ENCODE peak calls at places on chromosomes 13 and 19, in four cellular contexts. One of them, this sample, is unnamed. For H3K4me1, the result is how much of the 10 kb centered on the place peaks cover.

GRCh38 chr19:29620931-29621351 is 14.9 kb downstream of the POP4 start:
- DNase-seq in heart right ventricle: no peak
- DNase-seq in psoas muscle: no peak
- DNase-seq in GM12878: no peak
- DNase-seq in this sample: no peak

GRCh38 chr13:97341135-97341534 is 92.8 kb upstream of the RAP2A start:
- DNase-seq in GM12878: no peak
- DNase-seq in heart right ventricle: no peak
- DNase-seq in psoas muscle: no peak
- DNase-seq in this sample: peak

GRCh38 chr13:40476175-40476958 is 190.1 kb downstream of the FOXO1 start:
- DNase-seq in psoas muscle: no peak
- DNase-seq in GM12878: no peak
- DNase-seq in heart right ventricle: no peak
- DNase-seq in this sample: no peak

GRCh38 chr13:25151626-25152025 is 20.5 kb downstream of the AMER2 start:
- DNase-seq in heart right ventricle: no peak
- DNase-seq in psoas muscle: no peak
- DNase-seq in GM12878: no peak
- DNase-seq in this sample: no peak

GRCh38 chr13:107992542-107992941 is 222.8 kb downstream of the LIG4 start:
- DNase-seq in psoas muscle: no peak
- DNase-seq in GM12878: no peak
- DNase-seq in heart right ventricle: no peak
- DNase-seq in this sample: peak

GRCh38 chr13:40206241-40207109 is 460.0 kb downstream of the FOXO1 start:
- DNase-seq in GM12878: peak
- DNase-seq in psoas muscle: no peak
- DNase-seq in heart right ventricle: no peak
- DNase-seq in this sample: peak

GRCh38 chr13:45718992-45719391 is 16.9 kb downstream of the CBY2 start:
- DNase-seq in heart right ventricle: no peak
- DNase-seq in psoas muscle: no peak
- DNase-seq in GM12878: no peak
- DNase-seq in this sample: no peak

GRCh38 chr19:13441810-13442512 is 64.3 kb downstream of the CACNA1A start:
- DNase-seq in psoas muscle: no peak
- DNase-seq in GM12878: no peak
- DNase-seq in heart right ventricle: peak
- DNase-seq in this sample: no peak

GRCh38 chr13:112710855-112711527 is 21.2 kb downstream of the ATP11A start:
- DNase-seq in GM12878: no peak
- DNase-seq in psoas muscle: peak
- DNase-seq in heart right ventricle: no peak
- DNase-seq in this sample: no peak

GRCh38 chr19:45637890-45638667 is 1.1 kb downstream of the EML2 start:
- DNase-seq in heart right ventricle: no peak
- DNase-seq in psoas muscle: no peak
- DNase-seq in GM12878: no peak
- DNase-seq in this sample: peak

GRCh38 chr13:50200988-50201387 is 185.7 kb downstream of the KCNRG start:
- DNase-seq in heart right ventricle: no peak
- DNase-seq in psoas muscle: no peak
- DNase-seq in GM12878: no peak
- DNase-seq in this sample: no peak

GRCh38 chr13:106523566-106523965 is 11.9 kb downstream of the EFNB2 start:
- DNase-seq in heart right ventricle: no peak
- DNase-seq in GM12878: no peak
- DNase-seq in psoas muscle: no peak
- DNase-seq in this sample: peak

GRCh38 chr19:50836543-50837195 is 3.3 kb upstream of the KLK15 start:
- DNase-seq in GM12878: no peak
- DNase-seq in psoas muscle: no peak
- DNase-seq in heart right ventricle: no peak
- DNase-seq in this sample: no peak

GRCh38 chr13:100721885-100722512 is 47.4 kb upstream of the TMTC4 start:
- DNase-seq in psoas muscle: no peak
- DNase-seq in GM12878: no peak
- DNase-seq in heart right ventricle: no peak
- DNase-seq in this sample: no peak

GRCh38 chr13:38283346-38283745 is 66.3 kb upstream of the UFM1 start:
- DNase-seq in heart right ventricle: no peak
- DNase-seq in GM12878: no peak
- DNase-seq in psoas muscle: no peak
- DNase-seq in this sample: no peak

GRCh38 chr13:34942732-34943674 is 933 bp downstream of the NBEA start:
- DNase-seq in psoas muscle: peak
- DNase-seq in GM12878: no peak
- DNase-seq in heart right ventricle: peak
- DNase-seq in this sample: no peak

GRCh38 chr19:51660975-51661600 is 14.5 kb upstream of the SIGLEC14 start:
- DNase-seq in heart right ventricle: peak
- DNase-seq in psoas muscle: peak
- DNase-seq in GM12878: no peak
- DNase-seq in this sample: peak

GRCh38 chr13:66618702-66619101 is 611.4 kb downstream of the PCDH9 start:
- DNase-seq in psoas muscle: no peak
- DNase-seq in heart right ventricle: no peak
- DNase-seq in GM12878: no peak
- DNase-seq in this sample: no peak

GRCh38 chr13:22076658-22077057 is 405.8 kb downstream of the FGF9 start:
- DNase-seq in heart right ventricle: no peak
- DNase-seq in GM12878: no peak
- DNase-seq in psoas muscle: no peak
- DNase-seq in this sample: no peak

GRCh38 chr19:13024958-13025653 is 29.8 kb downstream of the NFIX start:
- DNase-seq in GM12878: no peak
- DNase-seq in psoas muscle: peak
- DNase-seq in heart right ventricle: no peak
- DNase-seq in this sample: no peak

GRCh38 chr19:39832341-39833083 is 1.4 kb downstream of the DYRK1B start:
- DNase-seq in psoas muscle: no peak
- DNase-seq in heart right ventricle: no peak
- DNase-seq in GM12878: no peak
- DNase-seq in this sample: no peak

GRCh38 chr19:14686411-14686810 is 3.4 kb upstream of the ZNF333 start:
- DNase-seq in heart right ventricle: no peak
- DNase-seq in psoas muscle: no peak
- DNase-seq in GM12878: no peak
- DNase-seq in this sample: peak

GRCh38 chr13:70703755-70704154 is 595.5 kb upstream of the KLHL1 start:
- DNase-seq in psoas muscle: no peak
- DNase-seq in GM12878: no peak
- DNase-seq in heart right ventricle: no peak
- DNase-seq in this sample: no peak

GRCh38 chr13:30193279-30194234 is 113.8 kb downstream of the KATNAL1 start:
- DNase-seq in heart right ventricle: no peak
- DNase-seq in GM12878: peak
- DNase-seq in psoas muscle: no peak
- DNase-seq in this sample: no peak

GRCh38 chr13:43005460-43006236 is 13.6 kb upstream of the EPSTI1 start:
- DNase-seq in heart right ventricle: no peak
- DNase-seq in GM12878: no peak
- DNase-seq in psoas muscle: no peak
- DNase-seq in this sample: no peak

GRCh38 chr19:29645491-29645867 is 19.8 kb upstream of the PLEKHF1 start:
- DNase-seq in psoas muscle: no peak
- DNase-seq in GM12878: no peak
- DNase-seq in heart right ventricle: no peak
- DNase-seq in this sample: no peak

GRCh38 chr13:71240906-71241305 is 626.1 kb downstream of the DACH1 start:
- DNase-seq in psoas muscle: no peak
- DNase-seq in heart right ventricle: no peak
- DNase-seq in GM12878: no peak
- DNase-seq in this sample: no peak

GRCh38 chr13:24693862-24694471 is 13.8 kb downstream of the ATP12A start:
- DNase-seq in psoas muscle: no peak
- DNase-seq in GM12878: no peak
- DNase-seq in heart right ventricle: no peak
- DNase-seq in this sample: no peak

GRCh38 chr19:34364830-34365462 is at the start of gene GPI:
- DNase-seq in GM12878: no peak
- DNase-seq in heart right ventricle: peak
- DNase-seq in psoas muscle: peak
- DNase-seq in this sample: peak
- H3K4me1 ChIP-seq in GM12878: under half
- H3K4me1 ChIP-seq in heart right ventricle: under half
- H3K4me1 ChIP-seq in psoas muscle: under half
- H3K4me1 ChIP-seq in this sample: under half

DNA sequence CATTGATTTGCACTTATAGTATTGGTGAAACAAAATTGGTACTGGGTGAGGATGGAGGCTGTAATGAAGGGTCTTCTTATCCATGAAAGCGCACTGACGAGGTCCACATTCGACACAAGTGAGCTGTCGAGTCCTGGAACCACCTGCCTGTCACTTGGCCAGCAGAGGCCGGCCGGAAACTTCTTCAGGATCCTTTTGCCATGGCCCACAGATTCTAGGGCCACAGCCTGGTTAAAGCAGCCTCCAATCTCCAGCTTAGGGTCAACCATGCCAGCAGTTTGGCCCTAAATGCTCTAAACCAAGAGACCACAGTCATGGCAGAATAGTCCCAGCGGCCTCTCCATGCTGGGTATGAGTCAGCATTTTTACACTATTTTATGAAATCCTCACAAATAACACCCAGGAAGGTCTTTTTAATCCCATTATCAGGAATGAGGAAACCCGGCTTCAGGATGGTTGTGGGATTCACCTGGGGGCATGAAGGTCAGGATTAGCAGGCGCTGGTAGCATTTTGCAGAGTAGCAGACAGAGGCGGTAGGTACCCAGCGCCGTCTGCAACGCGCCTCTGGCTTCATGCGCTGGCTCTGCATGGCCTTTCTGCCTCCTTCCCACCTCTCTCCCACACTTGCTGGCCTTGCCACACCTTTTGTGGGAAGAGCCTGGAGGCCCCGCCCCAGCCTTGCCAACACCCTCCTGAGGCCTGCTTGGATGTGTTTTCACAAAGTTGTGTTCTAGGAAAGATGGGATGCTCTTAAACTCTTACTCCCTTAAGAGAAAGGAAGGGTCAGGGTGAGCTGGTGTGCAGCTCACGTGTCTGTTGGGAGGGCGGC is 15.2 kb downstream of the GAS6 start:
- DNase-seq in heart right ventricle: no peak
- DNase-seq in psoas muscle: no peak
- DNase-seq in GM12878: no peak
- DNase-seq in this sample: peak
- H3K27ac ChIP-seq in heart right ventricle: no peak
- H3K27ac ChIP-seq in psoas muscle: peak
- H3K27ac ChIP-seq in GM12878: no peak
- H3K27ac ChIP-seq in this sample: peak

GRCh38 chr19:17803264-17803896 is 8.4 kb downstream of the B3GNT3 start:
- DNase-seq in psoas muscle: peak
- DNase-seq in heart right ventricle: peak
- DNase-seq in GM12878: no peak
- DNase-seq in this sample: no peak
- H3K4me1 ChIP-seq in psoas muscle: under half
- H3K4me1 ChIP-seq in heart right ventricle: under half
- H3K4me1 ChIP-seq in GM12878: under half
- H3K4me1 ChIP-seq in this sample: under half

GRCh38 chr19:46785980-46786235 is 2.5 kb downstream of the SLC1A5 start:
- DNase-seq in heart right ventricle: no peak
- DNase-seq in psoas muscle: no peak
- DNase-seq in GM12878: no peak
- DNase-seq in this sample: no peak

GRCh38 chr19:46785054-46785979 is 3.1 kb downstream of the SLC1A5 start:
- DNase-seq in psoas muscle: no peak
- DNase-seq in heart right ventricle: no peak
- DNase-seq in GM12878: no peak
- DNase-seq in this sample: no peak

GRCh38 chr19:46783670-46784069 is 4.7 kb downstream of the SLC1A5 start:
- DNase-seq in GM12878: no peak
- DNase-seq in heart right ventricle: no peak
- DNase-seq in psoas muscle: no peak
- DNase-seq in this sample: no peak

GRCh38 chr19:46784262-46785053 is 3.9 kb downstream of the SLC1A5 start:
- DNase-seq in GM12878: peak
- DNase-seq in psoas muscle: peak
- DNase-seq in heart right ventricle: peak
- DNase-seq in this sample: peak

DNA sequence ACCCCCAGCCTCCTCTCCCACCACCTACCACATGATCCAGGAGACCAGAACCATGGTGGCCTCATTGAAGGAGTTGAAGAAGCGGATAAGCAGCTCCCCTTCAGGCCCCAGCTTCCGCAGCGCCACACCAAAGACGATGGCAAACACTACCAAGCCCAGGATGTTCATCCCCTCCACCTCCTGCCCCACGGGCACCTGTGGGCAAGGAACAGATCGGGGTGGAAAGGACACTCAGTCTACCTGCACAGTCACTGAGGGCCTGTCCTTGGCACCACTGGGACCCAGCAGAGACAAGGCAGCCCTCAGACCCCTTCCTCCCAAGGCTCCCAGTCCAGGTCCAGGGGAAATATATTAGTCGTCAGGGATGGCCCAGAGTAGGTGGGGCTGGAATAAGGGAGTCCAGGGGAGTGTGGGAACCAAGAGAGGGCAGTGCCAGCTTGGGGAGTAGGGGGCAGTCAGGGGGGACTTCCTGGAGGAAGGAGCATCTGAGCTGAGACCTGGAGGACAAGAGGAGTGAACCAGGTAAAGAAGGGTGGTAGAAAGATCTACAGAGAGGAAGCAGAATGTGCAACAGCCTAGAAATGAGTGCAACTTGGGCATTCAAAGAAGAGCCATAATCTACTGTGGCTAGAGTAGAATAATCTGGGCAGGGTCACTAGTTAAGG is 5.9 kb downstream of the SLC1A5 start:
- DNase-seq in heart right ventricle: no peak
- DNase-seq in psoas muscle: no peak
- DNase-seq in GM12878: no peak
- DNase-seq in this sample: no peak
- H3K27ac ChIP-seq in heart right ventricle: no peak
- H3K27ac ChIP-seq in psoas muscle: no peak
- H3K27ac ChIP-seq in GM12878: no peak
- H3K27ac ChIP-seq in this sample: no peak

GRCh38 chr13:105219636-105220035 is 1315.8 kb downstream of the EFNB2 start:
- DNase-seq in GM12878: no peak
- DNase-seq in psoas muscle: no peak
- DNase-seq in heart right ventricle: no peak
- DNase-seq in this sample: peak
- H3K4me1 ChIP-seq in GM12878: under half
- H3K4me1 ChIP-seq in psoas muscle: under half
- H3K4me1 ChIP-seq in heart right ventricle: under half
- H3K4me1 ChIP-seq in this sample: under half

This sample was measured in foreskin keratinocyte.